ENCODE peak calls at places on chromosomes 12 and 14, in five cellular contexts. D, Y, L, R and X are unnamed samples.
A peak's percentile ranks its signal among the peaks of the same experiment; 100 is the strongest.

GRCh38 chr12:27425306-27425705 is 21.2 kb upstream of the SMCO2 start:
- DNase-seq in D (no peak), Y (no peak), L (no peak), R (no peak), X (no peak)

GRCh38 chr12:28626504-28626903 is 436.2 kb downstream of the CCDC91 start:
- DNase-seq in D (no peak), Y (no peak), L (no peak), R (no peak), X (no peak)

GRCh38 chr12:11814362-11814761 is 164.9 kb downstream of the ETV6 start:
- DNase-seq in D (no peak), Y (no peak), L (peak; percentile 81), R (no peak), X (no peak)

GRCh38 chr12:13537623-13538022 is 341.1 kb downstream of the EMP1 start:
- DNase-seq in D (no peak), Y (no peak), L (no peak), R (no peak), X (no peak)

GRCh38 chr14:31926123-31926522 is 151.0 kb upstream of the ARHGAP5 start:
- DNase-seq in D (no peak), Y (no peak), L (peak; percentile 65), R (no peak), X (no peak)

GRCh38 chr14:39266589-39266870 is 32.8 kb downstream of the MIA2 start:
- DNase-seq in D (peak; percentile 57), Y (no peak), L (no peak), R (peak; percentile 39), X (no peak)

GRCh38 chr12:6471992-6472366 is 1.5 kb upstream of the VAMP1 start:
- DNase-seq in D (no peak), Y (no peak), L (no peak), R (no peak), X (no peak)

GRCh38 chr14:64233791-64234190 is 60.4 kb downstream of the ESR2 start:
- DNase-seq in D (no peak), Y (no peak), L (no peak), R (no peak), X (no peak)

GRCh38 chr14:95523051-95523817 is 6.8 kb upstream of the SYNE3 start:
- DNase-seq in D (no peak), Y (no peak), L (no peak), R (no peak), X (no peak)

GRCh38 chr12:66077542-66077941 is 53.0 kb downstream of the LLPH start:
- DNase-seq in D (no peak), Y (no peak), L (no peak), R (no peak), X (no peak)

GRCh38 chr12:52213541-52214420 is 19.3 kb upstream of the KRT7 start:
- DNase-seq in D (peak; percentile 91), Y (no peak), L (peak; percentile 78), R (no peak), X (peak; percentile 70)

GRCh38 chr12:112842441-112842840 is 50.9 kb downstream of the RPH3A start:
- DNase-seq in D (no peak), Y (no peak), L (no peak), R (no peak), X (no peak)

GRCh38 chr12:122336015-122336946 is 70.0 kb upstream of the VPS33A start:
- DNase-seq in D (no peak), Y (no peak), L (peak; percentile 46), R (no peak), X (no peak)

GRCh38 chr14:55556929-55557623 is 22.9 kb upstream of the KTN1 start:
- DNase-seq in D (peak; percentile 77), Y (no peak), L (peak; percentile 90), R (peak; percentile 24), X (peak; percentile 84)

GRCh38 chr12:4169522-4169921 is 104.0 kb upstream of the CCND2 start:
- DNase-seq in D (no peak), Y (no peak), L (no peak), R (no peak), X (no peak)

GRCh38 chr12:1767407-1768090 is 52.8 kb upstream of the LRTM2 start:
- DNase-seq in D (no peak), Y (no peak), L (no peak), R (no peak), X (no peak)

GRCh38 chr12:70248916-70249315 is 5.7 kb downstream of the CNOT2 start:
- DNase-seq in D (no peak), Y (no peak), L (no peak), R (no peak), X (no peak)

GRCh38 chr12:16950041-16950677 is 344.2 kb upstream of the LMO3 start:
- DNase-seq in D (no peak), Y (no peak), L (no peak), R (no peak), X (no peak)

GRCh38 chr14:78345346-78345745 is 175.2 kb downstream of the NRXN3 start:
- DNase-seq in D (no peak), Y (no peak), L (no peak), R (no peak), X (no peak)

GRCh38 chr12:49922349-49923034 is 18.8 kb upstream of the FAIM2 start:
- DNase-seq in D (no peak), Y (no peak), L (no peak), R (no peak), X (peak; percentile 57)

GRCh38 chr12:64665506-64665905 is 55.2 kb downstream of the RASSF3 start:
- DNase-seq in D (peak; percentile 45), Y (no peak), L (no peak), R (no peak), X (no peak)

GRCh38 chr12:1384910-1385309 is 209.5 kb downstream of the FBXL14 start:
- DNase-seq in D (no peak), Y (no peak), L (peak; percentile 6), R (no peak), X (no peak)

GRCh38 chr14:33642641-33643342 is 308.1 kb downstream of the EGLN3 start:
- DNase-seq in D (no peak), Y (no peak), L (no peak), R (no peak), X (no peak)

GRCh38 chr14:62667515-62667914 is 377.7 kb downstream of the KCNH5 start:
- DNase-seq in D (no peak), Y (no peak), L (no peak), R (no peak), X (no peak)

GRCh38 chr12:770474-770873 is 18.1 kb downstream of the WNK1 start:
- DNase-seq in D (no peak), Y (no peak), L (no peak), R (no peak), X (no peak)

GRCh38 chr14:50944647-50945413 is 547 bp upstream of the PYGL start:
- DNase-seq in D (peak; percentile 49), Y (no peak), L (peak; percentile 33), R (peak; percentile 68), X (peak; percentile 52)

GRCh38 chr14:100158566-100159106 is 809 bp downstream of the DEGS2 start:
- DNase-seq in D (no peak), Y (no peak), L (no peak), R (no peak), X (no peak)

GRCh38 chr12:106227641-106228319 is 20.0 kb downstream of the CKAP4 start:
- DNase-seq in D (peak; percentile 95), Y (no peak), L (peak; percentile 28), R (no peak), X (no peak)

GRCh38 chr12:123063535-123063934 is 83.1 kb downstream of the ARL6IP4 start:
- DNase-seq in D (no peak), Y (no peak), L (peak; percentile 32), R (no peak), X (no peak)

GRCh38 chr12:80838024-80838658 is 99.6 kb downstream of the LIN7A start:
- DNase-seq in D (peak; percentile 27), Y (no peak), L (no peak), R (no peak), X (no peak)

GRCh38 chr12:124862768-124863408 is 776 bp downstream of the SCARB1 start:
- DNase-seq in D (peak; percentile 30), Y (no peak), L (peak; percentile 17), R (no peak), X (no peak)

DNA sequence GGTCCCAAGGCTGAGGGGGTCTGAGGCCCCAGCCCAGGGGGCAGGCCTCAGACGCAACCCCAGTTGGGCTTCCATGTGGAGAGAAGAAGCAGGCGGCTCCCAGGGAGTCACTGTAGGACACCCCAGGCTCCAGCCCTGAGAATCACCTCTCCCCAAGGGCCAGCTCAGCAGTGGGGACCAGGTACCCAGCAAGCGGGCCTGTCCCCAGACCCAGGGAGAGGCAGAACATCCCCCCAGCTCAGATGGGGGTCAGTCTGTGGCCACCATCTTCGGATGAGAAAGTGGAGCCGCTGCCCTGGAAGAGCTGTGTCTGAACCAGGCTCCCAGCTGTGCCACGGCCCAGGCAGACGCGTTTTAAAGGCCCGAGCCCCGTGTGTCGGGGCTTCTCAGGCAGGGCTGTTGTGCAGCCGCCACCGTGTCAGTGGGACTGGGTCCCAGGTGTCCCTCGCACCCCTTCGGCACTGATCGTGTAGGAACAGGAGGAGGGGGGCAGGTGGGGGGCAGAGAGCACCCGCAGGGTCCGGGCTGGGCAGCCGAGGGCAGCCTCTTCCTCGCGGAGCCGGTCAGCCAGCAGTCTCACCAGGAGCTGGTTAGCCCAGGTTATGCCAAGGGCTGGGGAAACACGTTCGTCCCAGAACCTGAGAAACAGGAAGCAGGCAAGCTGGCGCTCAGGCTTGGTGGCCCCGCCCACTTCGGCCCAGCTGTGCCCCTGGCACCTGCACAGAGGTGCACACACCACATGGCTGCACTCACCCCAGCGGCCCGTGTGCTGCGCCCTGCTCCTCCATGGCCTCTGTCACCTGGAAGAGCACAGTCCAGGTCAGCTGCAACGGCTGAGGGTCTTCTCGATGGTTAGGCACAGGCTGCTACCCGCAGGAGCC is 16.6 kb downstream of the XRCC3 start:
- DNase-seq in D (peak; percentile 59), Y (no peak), L (no peak), R (no peak), X (peak; percentile 16)
- H3K4me1 ChIP-seq in D (peaks cover 16% of the 10 kb centered on the region), Y (peaks cover 13% of the 10 kb centered on the region), L (peaks cover 19% of the 10 kb centered on the region), R (peaks cover 14% of the 10 kb centered on the region), X (peaks cover 83% of the 10 kb centered on the region)

DNA sequence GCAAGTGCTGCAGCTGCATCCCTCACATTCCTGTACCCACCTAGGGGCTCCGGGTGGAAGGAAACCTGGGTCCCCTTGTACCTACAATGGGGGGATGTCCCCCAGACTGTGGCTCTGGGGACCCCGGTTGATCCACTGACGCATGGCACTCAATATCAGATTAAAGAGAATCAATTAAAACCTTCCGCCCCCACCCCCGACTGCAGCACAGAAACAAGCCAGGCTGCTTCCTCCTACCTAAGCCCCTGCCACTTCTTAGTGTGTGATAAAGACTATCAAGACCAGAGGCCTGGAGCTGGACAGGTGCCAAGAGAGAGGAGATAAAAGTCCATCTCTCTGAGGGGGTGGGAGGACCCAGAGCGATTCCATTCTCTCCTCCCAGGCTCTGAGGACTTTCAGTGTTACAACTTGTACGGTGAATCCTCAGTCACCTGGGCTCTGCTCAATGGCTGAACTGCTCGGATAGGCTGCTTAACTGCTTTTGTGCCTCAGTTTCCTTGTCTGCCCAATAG is 28.2 kb upstream of the RPLP0 start:
- DNase-seq in D (no peak), Y (no peak), L (no peak), R (peak; percentile 72), X (no peak)
- H3K4me1 ChIP-seq in D (peaks cover 94% of the 10 kb centered on the region), Y (peaks cover 48% of the 10 kb centered on the region), L (peaks cover 60% of the 10 kb centered on the region), R (peaks cover 47% of the 10 kb centered on the region), X (peaks cover 100% of the 10 kb centered on the region)

GRCh38 chr14:24887623-24888304 is 162.2 kb downstream of the STXBP6 start:
- DNase-seq in D (no peak), Y (no peak), L (no peak), R (no peak), X (no peak)
- H3K4me1 ChIP-seq in D (no peaks in the 10 kb centered on the region), Y (no peaks in the 10 kb centered on the region), L (no peaks in the 10 kb centered on the region), R (no peaks in the 10 kb centered on the region), X (peaks cover 55% of the 10 kb centered on the region)

DNA sequence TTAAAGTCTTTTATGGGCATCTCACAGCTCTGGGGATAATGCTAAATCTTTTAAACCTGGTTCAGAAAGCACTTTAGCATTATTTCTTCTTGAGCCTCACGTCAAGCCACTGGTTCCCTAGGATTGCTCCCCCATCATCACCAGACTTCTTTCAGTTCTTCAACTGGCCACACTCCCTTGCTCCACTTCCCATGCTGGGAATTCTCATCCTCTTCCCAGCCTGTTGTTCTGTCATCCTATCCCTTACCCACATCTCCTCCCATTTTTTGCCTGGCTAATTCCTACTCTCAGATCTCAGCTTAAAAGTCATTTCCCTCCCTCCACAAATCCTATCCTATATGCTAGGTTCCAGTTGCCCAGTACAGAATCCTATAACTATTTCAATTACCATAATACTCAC is 14.4 kb downstream of the FERMT2 start:
- DNase-seq in D (no peak), Y (no peak), L (no peak), R (no peak), X (no peak)
- H3K4me1 ChIP-seq in D (peaks cover 31% of the 10 kb centered on the region), Y (peaks cover 14% of the 10 kb centered on the region), L (peaks cover 11% of the 10 kb centered on the region), R (no peaks in the 10 kb centered on the region), X (peaks cover 97% of the 10 kb centered on the region)